ENCODE peak calls at places on chromosomes 4 and X, in five cellular contexts. X, W, O, I and P are unnamed samples.

GRCh38 chr4:156473175-156473574 is 498.4 kb downstream of the PDGFC start:
- DNase-seq in X (no peak), W (no peak), O (no peak), I (no peak), P (no peak)

GRCh38 chr4:53601251-53601764 is 10.0 kb upstream of the LNX1 start:
- DNase-seq in X (no peak), W (no peak), O (no peak), I (peak; percentile 25), P (no peak)

GRCh38 chrX:132968282-132968681 is 9.9 kb upstream of the HS6ST2 start:
- DNase-seq in X (no peak), W (no peak), O (no peak), I (no peak), P (no peak)

GRCh38 chr4:83855044-83855443 is 319.1 kb downstream of the GPAT3 start:
- DNase-seq in X (no peak), W (peak; percentile 35), O (peak; percentile 97), I (peak; percentile 98), P (peak; percentile 40)

GRCh38 chr4:53653484-53654053 is 62.3 kb upstream of the LNX1 start:
- DNase-seq in X (no peak), W (no peak), O (no peak), I (peak; percentile 13), P (no peak)

GRCh38 chrX:112851806-112852205 is 11.2 kb upstream of the AMOT start:
- DNase-seq in X (peak; percentile 17), W (no peak), O (no peak), I (no peak), P (no peak)

GRCh38 chr4:102430511-102430910 is 70.6 kb upstream of the NFKB1 start:
- DNase-seq in X (no peak), W (no peak), O (no peak), I (peak; percentile 10), P (no peak)

GRCh38 chr4:184514121-184514988 is 40.0 kb upstream of the IRF2 start:
- DNase-seq in X (peak; percentile 48), W (no peak), O (peak; percentile 38), I (peak; percentile 81), P (no peak)

GRCh38 chr4:81724925-81725329 is 253.2 kb upstream of the RASGEF1B start:
- DNase-seq in X (peak; percentile 32), W (no peak), O (no peak), I (no peak), P (peak; percentile 8)

GRCh38 chr4:139666735-139667266 is 1.2 kb downstream of the MGST2 start:
- DNase-seq in X (peak; percentile 35), W (no peak), O (no peak), I (no peak), P (no peak)

GRCh38 chr4:44071959-44072955 is 376.4 kb downstream of the KCTD8 start:
- DNase-seq in X (no peak), W (no peak), O (no peak), I (no peak), P (no peak)

GRCh38 chr4:113636438-113636818 is 125.1 kb downstream of the CAMK2D start:
- DNase-seq in X (no peak), W (no peak), O (no peak), I (peak; percentile 16), P (no peak)

GRCh38 chr4:80333121-80333520 is 2.4 kb upstream of the CFAP299 start:
- DNase-seq in X (no peak), W (no peak), O (no peak), I (no peak), P (no peak)

GRCh38 chr4:87180767-87181166 is 39.7 kb downstream of the KLHL8 start:
- DNase-seq in X (no peak), W (no peak), O (no peak), I (peak; percentile 27), P (no peak)

GRCh38 chr4:85939595-85939994 is 420.3 kb downstream of the MAPK10 start:
- DNase-seq in X (no peak), W (no peak), O (no peak), I (no peak), P (no peak)

GRCh38 chrX:51496501-51497291 is at the start of gene NUDT11:
- DNase-seq in X (peak; percentile 40), W (peak; percentile 72), O (no peak), I (peak; percentile 60), P (no peak)

GRCh38 chr4:38574559-38575333 is 89.3 kb upstream of the KLF3 start:
- DNase-seq in X (no peak), W (no peak), O (no peak), I (no peak), P (no peak)